ENCODE peak calls at places on chromosomes 5 and 9, in four cellular contexts. One of them, this sample, is unnamed.

GRCh38 chr5:165334186-165334585 is 1828.8 kb downstream of the MAT2B start:
- DNase-seq in ascending aorta: no peak
- DNase-seq in PC-3: peak; percentile 15
- DNase-seq in pancreas: no peak
- DNase-seq in this sample: no peak

GRCh38 chr5:131423056-131423455 is 159.2 kb downstream of the CDC42SE2 start:
- DNase-seq in pancreas: no peak
- DNase-seq in ascending aorta: no peak
- DNase-seq in PC-3: peak; percentile 31
- DNase-seq in this sample: peak; percentile 16

GRCh38 chr9:99340281-99340680 is 118.2 kb downstream of the SEC61B start:
- DNase-seq in PC-3: peak; percentile 59
- DNase-seq in ascending aorta: no peak
- DNase-seq in pancreas: no peak
- DNase-seq in this sample: no peak

GRCh38 chr5:108381034-108381954 is 604 bp downstream of the FBXL17 start:
- DNase-seq in PC-3: peak; percentile 64
- DNase-seq in pancreas: peak; percentile 79
- DNase-seq in ascending aorta: no peak
- DNase-seq in this sample: no peak

GRCh38 chr9:71755869-71756268 is 12.4 kb downstream of the CEMIP2 start:
- DNase-seq in pancreas: no peak
- DNase-seq in ascending aorta: no peak
- DNase-seq in PC-3: no peak
- DNase-seq in this sample: no peak

GRCh38 chr9:715743-716400 is 125.6 kb upstream of the DMRT1 start:
- DNase-seq in pancreas: no peak
- DNase-seq in PC-3: no peak
- DNase-seq in ascending aorta: no peak
- DNase-seq in this sample: no peak

GRCh38 chr9:137670391-137671195 is 51.8 kb downstream of the EHMT1 start:
- DNase-seq in PC-3: no peak
- DNase-seq in pancreas: peak; percentile 73
- DNase-seq in ascending aorta: no peak
- DNase-seq in this sample: peak; percentile 65

GRCh38 chr5:101783241-101784095 is 512.6 kb downstream of the SLCO4C1 start:
- DNase-seq in PC-3: peak; percentile 25
- DNase-seq in ascending aorta: no peak
- DNase-seq in pancreas: no peak
- DNase-seq in this sample: no peak

GRCh38 chr9:136381966-136382513 is 8.6 kb upstream of the CARD9 start:
- DNase-seq in ascending aorta: no peak
- DNase-seq in PC-3: no peak
- DNase-seq in pancreas: no peak
- DNase-seq in this sample: no peak

GRCh38 chr9:120698766-120699165 is 15.5 kb downstream of the MEGF9 start:
- DNase-seq in PC-3: no peak
- DNase-seq in pancreas: no peak
- DNase-seq in ascending aorta: no peak
- DNase-seq in this sample: no peak

GRCh38 chr9:37464426-37465248 is 613 bp downstream of the ZBTB5 start:
- DNase-seq in pancreas: peak; percentile 69
- DNase-seq in ascending aorta: peak; percentile 33
- DNase-seq in PC-3: peak; percentile 42
- DNase-seq in this sample: peak; percentile 69

GRCh38 chr5:158236511-158237335 is 377.8 kb upstream of the CLINT1 start:
- DNase-seq in ascending aorta: no peak
- DNase-seq in pancreas: no peak
- DNase-seq in PC-3: no peak
- DNase-seq in this sample: no peak

GRCh38 chr5:96172436-96172835 is 210.8 kb upstream of the ELL2 start:
- DNase-seq in PC-3: no peak
- DNase-seq in pancreas: no peak
- DNase-seq in ascending aorta: no peak
- DNase-seq in this sample: no peak

GRCh38 chr5:179275941-179276837 is 69.1 kb downstream of the ADAMTS2 start:
- DNase-seq in pancreas: peak; percentile 28
- DNase-seq in PC-3: no peak
- DNase-seq in ascending aorta: no peak
- DNase-seq in this sample: no peak

DNA sequence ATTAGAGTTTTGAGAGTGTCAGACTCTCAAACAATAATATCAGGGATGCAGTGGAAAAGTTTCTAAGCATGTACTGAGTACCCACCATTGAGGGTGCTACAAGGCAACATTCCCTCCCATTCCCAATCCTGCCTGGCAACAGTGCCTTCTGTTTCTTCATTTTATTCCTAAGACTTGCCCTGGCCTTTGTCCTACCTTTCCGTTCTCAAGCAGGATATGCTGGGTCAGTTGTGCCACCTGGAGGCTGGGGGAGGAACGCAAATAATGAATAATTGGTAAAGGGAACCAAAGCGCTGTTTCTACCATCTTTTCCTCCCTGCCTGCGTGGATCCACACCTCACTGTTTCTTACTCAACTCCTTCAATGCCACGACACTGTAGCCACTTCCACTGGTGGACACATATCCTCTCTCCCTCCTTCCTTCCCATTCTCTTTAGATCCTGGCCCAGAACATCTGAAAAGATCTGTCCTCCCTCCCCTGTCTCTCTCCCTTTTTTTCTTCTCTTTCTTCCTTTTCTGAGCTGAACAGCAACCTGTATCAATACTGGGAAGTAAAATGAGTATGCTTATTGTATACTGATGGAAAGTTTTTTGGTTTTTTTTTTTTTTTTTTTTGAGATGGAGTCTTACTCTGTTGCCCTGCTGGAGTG is 149.5 kb downstream of the C9orf152 start:
- DNase-seq in ascending aorta: no peak
- DNase-seq in pancreas: peak; percentile 46
- DNase-seq in PC-3: peak; percentile 79
- DNase-seq in this sample: peak; percentile 61
- H3K4me1 ChIP-seq in ascending aorta: peaks cover 11% of the 10 kb centered on the region
- H3K4me1 ChIP-seq in pancreas: no peaks in the 10 kb centered on the region
- H3K4me1 ChIP-seq in PC-3: peaks cover 11% of the 10 kb centered on the region
- H3K4me1 ChIP-seq in this sample: peaks cover 5% of the 10 kb centered on the region

GRCh38 chr9:107489687-107490605 is at the start of gene KLF4:
- DNase-seq in PC-3: peak; percentile 80
- DNase-seq in pancreas: peak; percentile 91
- DNase-seq in ascending aorta: peak; percentile 63
- DNase-seq in this sample: peak; percentile 90

GRCh38 chr9:107487521-107488399 is 1.8 kb downstream of the KLF4 start:
- DNase-seq in pancreas: peak; percentile 53
- DNase-seq in PC-3: peak; percentile 79
- DNase-seq in ascending aorta: no peak
- DNase-seq in this sample: peak; percentile 69

GRCh38 chr9:107486674-107487520 is 2.7 kb downstream of the KLF4 start:
- DNase-seq in ascending aorta: no peak
- DNase-seq in pancreas: no peak
- DNase-seq in PC-3: peak; percentile 10
- DNase-seq in this sample: no peak

GRCh38 chr9:107489144-107489673 is 360 bp downstream of the KLF4 start:
- DNase-seq in ascending aorta: no peak
- DNase-seq in PC-3: peak; percentile 11
- DNase-seq in pancreas: no peak
- DNase-seq in this sample: no peak

DNA sequence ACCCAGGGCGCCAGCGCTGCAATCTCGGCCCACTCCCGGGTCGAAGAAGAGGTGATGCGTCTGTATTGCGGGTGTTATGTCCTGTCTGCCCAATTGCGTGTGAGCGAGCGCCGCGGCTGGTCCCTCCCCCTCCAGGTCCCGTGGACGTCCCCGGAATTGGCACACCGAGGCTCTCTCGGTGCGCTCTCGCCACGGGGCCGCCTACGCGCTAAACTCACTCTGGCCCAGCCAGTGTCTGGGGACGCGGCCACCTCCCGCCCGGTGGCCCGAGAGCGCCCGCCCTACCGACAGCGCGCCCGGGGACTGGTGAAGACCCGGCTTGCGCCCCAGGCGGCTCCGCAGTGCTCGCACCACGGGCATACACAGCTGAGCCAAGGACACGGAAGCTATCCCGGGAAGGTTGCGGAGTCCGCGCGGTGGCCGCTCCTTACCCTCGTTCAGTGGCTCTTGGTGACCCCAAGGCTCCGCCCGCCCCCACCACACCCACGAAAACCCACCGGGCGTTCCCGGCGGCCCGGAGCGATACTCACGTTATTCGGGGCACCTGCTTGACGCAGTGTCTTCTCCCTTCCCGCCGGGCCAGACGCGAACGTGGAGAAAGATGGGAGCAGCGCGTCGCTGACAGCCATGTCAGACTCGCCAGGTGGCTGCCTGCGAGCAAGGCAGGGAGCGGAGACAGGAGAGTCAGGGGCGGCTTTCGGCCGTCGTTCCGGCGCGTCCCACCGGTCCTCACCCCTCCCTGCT is 997 bp downstream of the KLF4 start:
- DNase-seq in pancreas: peak; percentile 56
- DNase-seq in ascending aorta: peak; percentile 68
- DNase-seq in PC-3: peak; percentile 48
- DNase-seq in this sample: no peak
- H3K4me3 ChIP-seq in pancreas: peak overlapping the region; percentile 56
- H3K4me3 ChIP-seq in ascending aorta: peak overlapping the region; percentile 95
- H3K4me3 ChIP-seq in PC-3: peak overlapping the region; percentile 89
- H3K4me3 ChIP-seq in this sample: peak overlapping the region; percentile 46

DNA sequence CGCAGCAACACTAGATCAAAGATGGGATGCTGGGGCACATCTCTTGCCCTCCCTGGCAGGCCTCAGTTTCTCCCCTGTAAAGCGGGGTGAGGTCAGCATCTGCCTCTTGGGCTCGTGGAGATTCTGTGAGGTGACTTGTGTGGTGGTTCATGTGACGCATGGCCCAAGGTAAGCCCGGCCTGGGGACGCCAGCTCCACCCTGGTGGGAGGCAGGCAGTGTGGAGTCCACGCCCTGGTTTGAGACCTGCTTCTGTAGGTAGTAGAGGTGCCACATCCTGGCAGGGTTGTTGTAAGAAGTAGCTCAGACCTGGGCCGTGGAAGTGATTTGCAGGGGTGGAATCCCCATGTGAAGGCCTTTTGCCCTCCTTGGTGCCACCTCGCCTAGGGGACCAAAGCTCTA is 101.5 kb downstream of the DAB2IP start:
- DNase-seq in PC-3: no peak
- DNase-seq in pancreas: no peak
- DNase-seq in ascending aorta: no peak
- DNase-seq in this sample: no peak
- H3K4me1 ChIP-seq in PC-3: no peaks in the 10 kb centered on the region
- H3K4me1 ChIP-seq in pancreas: peaks cover 12% of the 10 kb centered on the region
- H3K4me1 ChIP-seq in ascending aorta: peaks cover 92% of the 10 kb centered on the region
- H3K4me1 ChIP-seq in this sample: no peaks in the 10 kb centered on the region

GRCh38 chr9:116152390-116152789 is 1.2 kb upstream of the PAPPA start:
- DNase-seq in PC-3: peak; percentile 37
- DNase-seq in ascending aorta: no peak
- DNase-seq in pancreas: no peak
- DNase-seq in this sample: no peak
- H3K4me3 ChIP-seq in PC-3: peak overlapping the region; percentile 9
- H3K4me3 ChIP-seq in ascending aorta: peak overlapping the region; percentile 86
- H3K4me3 ChIP-seq in pancreas: no peak overlapping the region
- H3K4me3 ChIP-seq in this sample: no peak overlapping the region

DNA sequence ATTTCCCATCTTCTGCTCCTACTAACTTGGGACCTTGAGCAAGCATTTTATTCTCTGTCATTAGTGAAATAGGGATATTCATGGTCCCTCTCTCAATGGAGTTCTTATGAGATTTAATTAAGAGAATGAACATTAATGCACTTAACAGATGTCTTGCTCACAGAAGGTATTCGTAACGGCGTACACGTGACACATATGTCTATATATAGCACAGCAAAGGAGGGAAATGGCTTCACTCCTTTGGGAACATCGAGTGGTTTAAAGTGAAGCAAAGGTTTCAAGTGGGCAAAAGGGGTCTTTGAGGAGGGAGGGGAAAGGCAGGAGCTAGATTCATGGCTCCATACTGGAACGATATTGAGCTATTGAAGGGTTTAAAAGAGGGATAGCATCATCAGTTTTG is 24.6 kb downstream of the KDM4C start:
- DNase-seq in ascending aorta: no peak
- DNase-seq in pancreas: no peak
- DNase-seq in PC-3: no peak
- DNase-seq in this sample: no peak
- H3K4me1 ChIP-seq in ascending aorta: peaks cover 3% of the 10 kb centered on the region
- H3K4me1 ChIP-seq in pancreas: peaks cover 32% of the 10 kb centered on the region
- H3K4me1 ChIP-seq in PC-3: peaks cover 4% of the 10 kb centered on the region
- H3K4me1 ChIP-seq in this sample: peaks cover under 1% of the 10 kb centered on the region

GRCh38 chr9:124019771-124020519 is 8.4 kb downstream of the LHX2 start:
- DNase-seq in PC-3: no peak
- DNase-seq in pancreas: no peak
- DNase-seq in ascending aorta: no peak
- DNase-seq in this sample: no peak

GRCh38 chr9:124017929-124018730 is 6.6 kb downstream of the LHX2 start:
- DNase-seq in ascending aorta: no peak
- DNase-seq in PC-3: no peak
- DNase-seq in pancreas: no peak
- DNase-seq in this sample: peak; percentile 59

GRCh38 chr9:124017064-124017928 is 5.7 kb downstream of the LHX2 start:
- DNase-seq in pancreas: no peak
- DNase-seq in ascending aorta: no peak
- DNase-seq in PC-3: no peak
- DNase-seq in this sample: no peak

GRCh38 chr9:124020520-124021384 is 9.2 kb downstream of the LHX2 start:
- DNase-seq in PC-3: no peak
- DNase-seq in ascending aorta: no peak
- DNase-seq in pancreas: no peak
- DNase-seq in this sample: no peak

GRCh38 chr9:124018731-124019697 is 7.4 kb downstream of the LHX2 start:
- DNase-seq in PC-3: no peak
- DNase-seq in pancreas: no peak
- DNase-seq in ascending aorta: no peak
- DNase-seq in this sample: no peak
- H3K4me3 ChIP-seq in PC-3: no peak overlapping the region
- H3K4me3 ChIP-seq in pancreas: no peak overlapping the region
- H3K4me3 ChIP-seq in ascending aorta: peak overlapping the region; percentile 48
- H3K4me3 ChIP-seq in this sample: peak overlapping the region; percentile 32

This sample was measured in HAP-1.